ENCODE peak calls at places on chromosomes 3 and 15, in nine cellular contexts. One of them, this sample, is unnamed.

GRCh38 chr3:34725774-34726173 is 913.6 kb upstream of the ARPP21 start:
- DNase-seq in IMR-90: no peak
- DNase-seq in endothelial cell: no peak
- DNase-seq in transverse colon: no peak
- DNase-seq in AG04450: no peak
- DNase-seq in K562: no peak
- DNase-seq in SK-N-SH: no peak
- DNase-seq in sigmoid colon: no peak
- DNase-seq in right atrium auricular region: no peak
- DNase-seq in this sample: no peak

GRCh38 chr3:76321615-76322014 is 536.3 kb upstream of the ZNF717 start:
- DNase-seq in IMR-90: no peak
- DNase-seq in endothelial cell: no peak
- DNase-seq in transverse colon: no peak
- DNase-seq in AG04450: no peak
- DNase-seq in K562: no peak
- DNase-seq in SK-N-SH: no peak
- DNase-seq in sigmoid colon: no peak
- DNase-seq in right atrium auricular region: no peak
- DNase-seq in this sample: no peak

GRCh38 chr15:52257734-52258062 is 37.9 kb downstream of the MYO5C start:
- DNase-seq in IMR-90: peak
- DNase-seq in endothelial cell: no peak
- DNase-seq in transverse colon: no peak
- DNase-seq in AG04450: no peak
- DNase-seq in K562: no peak
- DNase-seq in SK-N-SH: no peak
- DNase-seq in sigmoid colon: no peak
- DNase-seq in right atrium auricular region: no peak
- DNase-seq in this sample: no peak

GRCh38 chr15:100785181-100786138 is 94.2 kb upstream of the ALDH1A3 start:
- DNase-seq in IMR-90: no peak
- DNase-seq in endothelial cell: no peak
- DNase-seq in transverse colon: no peak
- DNase-seq in AG04450: no peak
- DNase-seq in K562: no peak
- DNase-seq in SK-N-SH: no peak
- DNase-seq in sigmoid colon: peak
- DNase-seq in right atrium auricular region: peak
- DNase-seq in this sample: no peak

GRCh38 chr3:75906555-75907112 is 121.3 kb upstream of the ZNF717 start:
- DNase-seq in IMR-90: peak
- DNase-seq in endothelial cell: peak
- DNase-seq in transverse colon: no peak
- DNase-seq in AG04450: peak
- DNase-seq in K562: no peak
- DNase-seq in SK-N-SH: peak
- DNase-seq in sigmoid colon: peak
- DNase-seq in right atrium auricular region: no peak
- DNase-seq in this sample: no peak

GRCh38 chr15:55398243-55398642 is 9.9 kb downstream of the CCPG1 start:
- DNase-seq in IMR-90: no peak
- DNase-seq in endothelial cell: no peak
- DNase-seq in transverse colon: no peak
- DNase-seq in AG04450: no peak
- DNase-seq in K562: peak
- DNase-seq in SK-N-SH: no peak
- DNase-seq in sigmoid colon: no peak
- DNase-seq in right atrium auricular region: no peak
- DNase-seq in this sample: no peak

GRCh38 chr3:158330820-158331219 is 220.9 kb downstream of the RSRC1 start:
- DNase-seq in IMR-90: peak
- DNase-seq in endothelial cell: no peak
- DNase-seq in transverse colon: no peak
- DNase-seq in AG04450: no peak
- DNase-seq in K562: no peak
- DNase-seq in SK-N-SH: no peak
- DNase-seq in sigmoid colon: no peak
- DNase-seq in right atrium auricular region: no peak
- DNase-seq in this sample: peak

GRCh38 chr3:160577551-160578195 is 12.3 kb upstream of the KPNA4 start:
- DNase-seq in IMR-90: peak
- DNase-seq in endothelial cell: no peak
- DNase-seq in transverse colon: no peak
- DNase-seq in AG04450: no peak
- DNase-seq in K562: no peak
- DNase-seq in SK-N-SH: no peak
- DNase-seq in sigmoid colon: no peak
- DNase-seq in right atrium auricular region: no peak
- DNase-seq in this sample: peak

GRCh38 chr3:178320481-178321352 is 215.5 kb upstream of the KCNMB2 start:
- DNase-seq in IMR-90: peak
- DNase-seq in endothelial cell: no peak
- DNase-seq in transverse colon: no peak
- DNase-seq in AG04450: peak
- DNase-seq in K562: no peak
- DNase-seq in SK-N-SH: peak
- DNase-seq in sigmoid colon: peak
- DNase-seq in right atrium auricular region: peak
- DNase-seq in this sample: no peak

GRCh38 chr15:92809880-92810361 is 90.2 kb upstream of the CHD2 start:
- DNase-seq in IMR-90: peak
- DNase-seq in endothelial cell: peak
- DNase-seq in transverse colon: peak
- DNase-seq in AG04450: no peak
- DNase-seq in K562: no peak
- DNase-seq in SK-N-SH: no peak
- DNase-seq in sigmoid colon: peak
- DNase-seq in right atrium auricular region: peak
- DNase-seq in this sample: peak

GRCh38 chr3:197599089-197599765 is 43.5 kb upstream of the BDH1 start:
- DNase-seq in IMR-90: peak
- DNase-seq in endothelial cell: peak
- DNase-seq in transverse colon: peak
- DNase-seq in AG04450: peak
- DNase-seq in K562: peak
- DNase-seq in SK-N-SH: peak
- DNase-seq in sigmoid colon: peak
- DNase-seq in right atrium auricular region: peak
- DNase-seq in this sample: peak

GRCh38 chr3:54139630-54140029 is 17.3 kb downstream of the CACNA2D3 start:
- DNase-seq in IMR-90: no peak
- DNase-seq in endothelial cell: no peak
- DNase-seq in transverse colon: no peak
- DNase-seq in AG04450: no peak
- DNase-seq in K562: no peak
- DNase-seq in SK-N-SH: no peak
- DNase-seq in sigmoid colon: no peak
- DNase-seq in right atrium auricular region: no peak
- DNase-seq in this sample: no peak

GRCh38 chr3:179750720-179751328 is 98.0 kb downstream of the USP13 start:
- DNase-seq in IMR-90: peak
- DNase-seq in endothelial cell: peak
- DNase-seq in transverse colon: no peak
- DNase-seq in AG04450: no peak
- DNase-seq in K562: no peak
- DNase-seq in SK-N-SH: peak
- DNase-seq in sigmoid colon: no peak
- DNase-seq in right atrium auricular region: no peak
- DNase-seq in this sample: peak

GRCh38 chr3:140717915-140718314 is 40.1 kb downstream of the TRIM42 start:
- DNase-seq in IMR-90: no peak
- DNase-seq in endothelial cell: no peak
- DNase-seq in transverse colon: no peak
- DNase-seq in AG04450: no peak
- DNase-seq in K562: no peak
- DNase-seq in SK-N-SH: no peak
- DNase-seq in sigmoid colon: no peak
- DNase-seq in right atrium auricular region: no peak
- DNase-seq in this sample: no peak

GRCh38 chr15:89342840-89343239 is 8.2 kb upstream of the POLG start:
- DNase-seq in IMR-90: no peak
- DNase-seq in endothelial cell: no peak
- DNase-seq in transverse colon: no peak
- DNase-seq in AG04450: no peak
- DNase-seq in K562: no peak
- DNase-seq in SK-N-SH: no peak
- DNase-seq in sigmoid colon: no peak
- DNase-seq in right atrium auricular region: no peak
- DNase-seq in this sample: no peak

GRCh38 chr3:126353694-126354321 is 3.4 kb downstream of the KLF15 start:
- DNase-seq in IMR-90: no peak
- DNase-seq in endothelial cell: no peak
- DNase-seq in transverse colon: no peak
- DNase-seq in AG04450: no peak
- DNase-seq in K562: no peak
- DNase-seq in SK-N-SH: no peak
- DNase-seq in sigmoid colon: peak
- DNase-seq in right atrium auricular region: no peak
- DNase-seq in this sample: no peak

GRCh38 chr3:11545186-11545851 is 98.4 kb downstream of the VGLL4 start:
- DNase-seq in IMR-90: no peak
- DNase-seq in endothelial cell: no peak
- DNase-seq in transverse colon: no peak
- DNase-seq in AG04450: no peak
- DNase-seq in K562: no peak
- DNase-seq in SK-N-SH: no peak
- DNase-seq in sigmoid colon: peak
- DNase-seq in right atrium auricular region: no peak
- DNase-seq in this sample: no peak

GRCh38 chr3:139312959-139313358 is 30.9 kb upstream of the MRPS22 start:
- DNase-seq in IMR-90: peak
- DNase-seq in endothelial cell: no peak
- DNase-seq in transverse colon: no peak
- DNase-seq in AG04450: no peak
- DNase-seq in K562: peak
- DNase-seq in SK-N-SH: no peak
- DNase-seq in sigmoid colon: no peak
- DNase-seq in right atrium auricular region: no peak
- DNase-seq in this sample: no peak

GRCh38 chr15:40282144-40282869 is 557 bp downstream of the ANKRD63 start:
- DNase-seq in IMR-90: no peak
- DNase-seq in endothelial cell: peak
- DNase-seq in transverse colon: peak
- DNase-seq in AG04450: no peak
- DNase-seq in K562: peak
- DNase-seq in SK-N-SH: peak
- DNase-seq in sigmoid colon: no peak
- DNase-seq in right atrium auricular region: no peak
- DNase-seq in this sample: peak
- TF ChIP-seq CTCF in IMR-90: peak
- TF ChIP-seq CTCF in endothelial cell: no peak
- TF ChIP-seq CTCF in transverse colon: peak
- TF ChIP-seq CTCF in AG04450: peak
- TF ChIP-seq CTCF in K562: peak
- TF ChIP-seq CTCF in SK-N-SH: peak
- TF ChIP-seq CTCF in sigmoid colon: no peak
- TF ChIP-seq CTCF in right atrium auricular region: peak
- TF ChIP-seq CTCF in this sample: peak

DNA sequence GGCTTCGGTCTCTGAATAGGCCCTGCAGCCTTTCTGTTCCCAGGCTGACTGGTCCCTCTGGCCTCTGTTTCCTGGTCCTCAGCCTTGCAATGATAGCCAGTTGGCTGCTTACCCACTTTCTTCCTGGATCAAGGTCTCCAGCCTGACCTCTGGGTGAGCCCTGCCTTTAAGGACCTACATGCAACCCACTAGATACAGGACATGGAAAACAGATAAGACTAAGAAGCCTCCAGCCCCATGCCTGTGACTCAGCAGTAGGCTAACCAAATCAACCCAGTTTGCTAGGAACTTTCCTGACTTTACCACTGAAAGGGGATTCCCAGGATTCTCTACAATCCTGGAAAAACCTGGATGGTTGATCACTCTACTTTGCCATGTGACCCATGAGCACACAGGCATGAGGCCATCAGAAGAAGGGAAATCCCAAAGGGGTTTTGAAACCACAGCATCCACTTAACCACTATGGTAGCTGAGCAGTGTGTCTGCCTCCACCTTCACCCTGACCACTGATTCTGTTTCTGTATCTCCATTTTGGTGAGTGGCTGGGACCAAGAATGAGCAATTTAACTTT is 188.1 kb downstream of the CHST2 start:
- DNase-seq in IMR-90: peak
- DNase-seq in endothelial cell: no peak
- DNase-seq in transverse colon: no peak
- DNase-seq in AG04450: no peak
- DNase-seq in K562: peak
- DNase-seq in SK-N-SH: no peak
- DNase-seq in sigmoid colon: no peak
- DNase-seq in right atrium auricular region: peak
- DNase-seq in this sample: no peak
- TF ChIP-seq CTCF in IMR-90: no peak
- TF ChIP-seq CTCF in endothelial cell: no peak
- TF ChIP-seq CTCF in transverse colon: no peak
- TF ChIP-seq CTCF in AG04450: no peak
- TF ChIP-seq CTCF in K562: no peak
- TF ChIP-seq CTCF in SK-N-SH: no peak
- TF ChIP-seq CTCF in sigmoid colon: no peak
- TF ChIP-seq CTCF in right atrium auricular region: no peak
- TF ChIP-seq CTCF in this sample: no peak

DNA sequence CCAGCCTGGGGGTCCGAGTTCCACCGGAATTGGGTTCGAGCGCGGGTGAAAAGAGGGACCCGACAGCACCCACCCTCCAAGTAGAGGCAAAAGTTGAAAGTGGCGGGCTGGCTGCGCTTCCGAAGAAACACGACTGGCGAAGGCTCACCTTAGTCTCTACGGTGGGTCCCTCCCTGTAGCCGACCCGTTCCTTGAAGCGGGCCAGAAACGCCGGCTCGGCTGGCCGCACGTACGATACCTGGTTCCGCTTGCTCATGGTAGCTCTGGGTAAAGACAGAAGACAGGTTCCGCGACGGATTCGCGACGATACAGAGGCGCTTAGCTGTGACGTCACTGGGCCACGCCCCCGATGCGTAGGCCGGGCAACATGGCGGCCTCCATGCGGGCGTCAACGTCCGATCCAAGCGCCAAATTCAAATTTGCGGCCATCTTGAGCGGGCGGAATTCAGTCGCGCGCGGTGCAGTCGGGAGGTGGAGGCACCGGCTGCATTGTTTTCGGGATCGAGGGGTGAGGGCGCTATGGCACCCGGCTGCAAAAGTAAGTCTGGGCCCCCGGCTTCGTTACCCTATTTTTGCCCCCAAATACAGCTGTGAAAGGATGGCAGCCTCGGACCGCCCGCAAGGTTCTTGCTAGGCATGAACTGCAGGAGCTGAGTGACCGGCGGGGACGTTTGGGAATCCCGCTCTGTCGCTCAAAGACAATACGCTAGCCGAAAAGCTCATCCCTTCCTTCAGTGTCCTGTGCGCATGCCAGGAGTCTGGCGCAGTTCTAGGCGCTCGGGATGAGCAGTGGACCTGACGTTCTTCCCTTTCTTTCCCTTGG is at the start of the genes KIAA1143 and KIF15:
- DNase-seq in IMR-90: peak
- DNase-seq in endothelial cell: peak
- DNase-seq in transverse colon: peak
- DNase-seq in AG04450: peak
- DNase-seq in K562: peak
- DNase-seq in SK-N-SH: peak
- DNase-seq in sigmoid colon: peak
- DNase-seq in right atrium auricular region: peak
- DNase-seq in this sample: peak
- TF ChIP-seq CTCF in IMR-90: no peak
- TF ChIP-seq CTCF in endothelial cell: no peak
- TF ChIP-seq CTCF in transverse colon: no peak
- TF ChIP-seq CTCF in AG04450: no peak
- TF ChIP-seq CTCF in K562: no peak
- TF ChIP-seq CTCF in SK-N-SH: peak
- TF ChIP-seq CTCF in sigmoid colon: no peak
- TF ChIP-seq CTCF in right atrium auricular region: no peak
- TF ChIP-seq CTCF in this sample: no peak

GRCh38 chr15:75109021-75109690 is 85.8 kb downstream of the PPCDC start:
- DNase-seq in IMR-90: no peak
- DNase-seq in endothelial cell: no peak
- DNase-seq in transverse colon: no peak
- DNase-seq in AG04450: no peak
- DNase-seq in K562: no peak
- DNase-seq in SK-N-SH: no peak
- DNase-seq in sigmoid colon: no peak
- DNase-seq in right atrium auricular region: no peak
- DNase-seq in this sample: no peak
- TF ChIP-seq CTCF in IMR-90: no peak
- TF ChIP-seq CTCF in endothelial cell: no peak
- TF ChIP-seq CTCF in transverse colon: no peak
- TF ChIP-seq CTCF in AG04450: no peak
- TF ChIP-seq CTCF in K562: no peak
- TF ChIP-seq CTCF in SK-N-SH: no peak
- TF ChIP-seq CTCF in sigmoid colon: no peak
- TF ChIP-seq CTCF in right atrium auricular region: no peak
- TF ChIP-seq CTCF in this sample: no peak

This sample was measured in Calu3.